ENCODE peak calls at places on chromosome 1, in ten cellular contexts. L, B, A, M, P, X, S, K, J and G are unnamed samples.
A peak's percentile ranks its signal among the peaks of the same experiment; 100 is the strongest.

GRCh38 chr1:60088620-60089155 is 15.1 kb upstream of the C1orf87 start:
- DNase-seq in L (peak; percentile 19), B (peak; percentile 30), A (no peak), M (no peak), P (no peak), X (peak; percentile 18), S (peak; percentile 37), K (no peak), J (no peak), G (peak; percentile 7)

GRCh38 chr1:116115476-116115875 is 4.3 kb downstream of the MAB21L3 start:
- DNase-seq in L (peak; percentile 83), B (peak; percentile 94), A (no peak), M (peak; percentile 98), P (peak; percentile 85), X (peak; percentile 67), S (peak; percentile 50), K (peak; percentile 74), J (no peak), G (peak; percentile 33)

GRCh38 chr1:23627065-23627464 is 64.5 kb upstream of the RPL11 start:
- DNase-seq in L (no peak), B (no peak), A (no peak), M (no peak), P (peak; percentile 24), X (no peak), S (no peak), K (no peak), J (no peak), G (no peak)

GRCh38 chr1:151715726-151716404 is 738 bp downstream of the CELF3 start:
- DNase-seq in L (peak; percentile 19), B (no peak), A (no peak), M (no peak), P (no peak), X (no peak), S (no peak), K (no peak), J (no peak), G (no peak)

GRCh38 chr1:155241069-155241679 is 14.1 kb downstream of the ENTREP3 start:
- DNase-seq in L (peak; percentile 95), B (peak; percentile 89), A (no peak), M (no peak), P (peak; percentile 84), X (peak; percentile 86), S (peak; percentile 85), K (no peak), J (peak; percentile 76), G (peak; percentile 87)

GRCh38 chr1:168688679-168689657 is 40.0 kb downstream of the DPT start:
- DNase-seq in L (no peak), B (no peak), A (no peak), M (no peak), P (no peak), X (no peak), S (no peak), K (no peak), J (no peak), G (no peak)

GRCh38 chr1:78367700-78368099 is 123.1 kb upstream of the PTGFR start:
- DNase-seq in L (no peak), B (no peak), A (no peak), M (no peak), P (no peak), X (no peak), S (no peak), K (no peak), J (no peak), G (no peak)

GRCh38 chr1:161198877-161199431 is at the start of gene ADAMTS4:
- DNase-seq in L (peak; percentile 96), B (no peak), A (no peak), M (no peak), P (no peak), X (peak; percentile 97), S (peak; percentile 77), K (peak; percentile 77), J (peak; percentile 60), G (peak; percentile 94)

GRCh38 chr1:21663951-21664805 is 5.0 kb downstream of the RAP1GAP start:
- DNase-seq in L (no peak), B (no peak), A (no peak), M (no peak), P (no peak), X (no peak), S (no peak), K (no peak), J (peak; percentile 69), G (no peak)
- TF ChIP-seq CTCF in L (no peak), B (no peak), A (no peak), M (no peak), P (no peak), X (no peak), S (no peak), K (no peak), J (no peak), G (no peak)

GRCh38 chr1:19390166-19390850 is 78.2 kb downstream of the SLC66A1 start:
- DNase-seq in L (no peak), B (no peak), A (no peak), M (no peak), P (no peak), X (no peak), S (peak; percentile 30), K (no peak), J (no peak), G (no peak)

GRCh38 chr1:19393051-19393450 is 80.9 kb downstream of the SLC66A1 start:
- DNase-seq in L (no peak), B (no peak), A (no peak), M (no peak), P (no peak), X (no peak), S (no peak), K (no peak), J (no peak), G (no peak)

GRCh38 chr1:19391596-19391981 is 79.5 kb downstream of the SLC66A1 start:
- DNase-seq in L (no peak), B (no peak), A (no peak), M (no peak), P (no peak), X (no peak), S (no peak), K (no peak), J (no peak), G (no peak)

GRCh38 chr1:19390901-19391595 is 78.9 kb downstream of the SLC66A1 start:
- DNase-seq in L (peak; percentile 81), B (peak; percentile 55), A (peak; percentile 51), M (no peak), P (peak; percentile 44), X (peak; percentile 66), S (peak; percentile 94), K (peak; percentile 78), J (peak; percentile 75), G (peak; percentile 72)

GRCh38 chr1:19392221-19392620 is 80.1 kb downstream of the SLC66A1 start:
- DNase-seq in L (no peak), B (no peak), A (no peak), M (no peak), P (no peak), X (no peak), S (no peak), K (no peak), J (no peak), G (no peak)
- H3K4me3 ChIP-seq in L (no peak overlapping the region), B (no peak overlapping the region), A (peak overlapping the region; percentile 31), M (no peak overlapping the region), P (no peak overlapping the region), X (no peak overlapping the region), S (no peak overlapping the region), K (no peak overlapping the region), J (no peak overlapping the region), G (no peak overlapping the region)

GRCh38 chr1:162985816-162986215 is 83.3 kb upstream of the RGS4 start:
- DNase-seq in L (no peak), B (no peak), A (no peak), M (no peak), P (no peak), X (peak; percentile 34), S (peak; percentile 73), K (no peak), J (no peak), G (peak; percentile 46)

GRCh38 chr1:162991444-162991843 is 77.7 kb upstream of the RGS4 start:
- DNase-seq in L (no peak), B (no peak), A (no peak), M (no peak), P (peak; percentile 25), X (no peak), S (no peak), K (no peak), J (no peak), G (no peak)

GRCh38 chr1:162990665-162991064 is 78.5 kb upstream of the RGS4 start:
- DNase-seq in L (no peak), B (no peak), A (no peak), M (no peak), P (no peak), X (no peak), S (no peak), K (no peak), J (no peak), G (no peak)

GRCh38 chr1:162987866-162988265 is 81.3 kb upstream of the RGS4 start:
- DNase-seq in L (no peak), B (peak; percentile 97), A (no peak), M (no peak), P (peak; percentile 89), X (peak; percentile 82), S (peak; percentile 39), K (no peak), J (peak; percentile 37), G (peak; percentile 46)

DNA sequence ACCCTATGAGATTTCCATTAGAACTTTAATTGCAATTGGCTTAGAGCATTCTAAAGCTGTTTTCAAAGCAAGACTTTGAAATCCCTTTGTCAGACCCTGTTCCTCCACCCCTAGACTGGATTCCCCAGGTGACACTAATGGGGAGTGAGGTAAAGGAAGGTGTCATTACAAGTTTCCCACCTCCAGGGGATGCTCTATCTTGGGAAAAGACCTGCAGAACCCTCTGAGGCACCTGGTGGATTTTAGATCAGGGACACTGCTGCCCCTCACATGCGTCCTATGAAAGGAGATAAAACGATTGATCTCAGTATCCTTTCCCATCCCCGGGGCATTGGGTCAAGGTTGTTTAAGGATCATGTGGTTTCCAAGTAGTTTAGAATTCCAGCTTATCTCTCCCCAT is 80.3 kb upstream of the RGS4 start:
- DNase-seq in L (no peak), B (no peak), A (no peak), M (no peak), P (no peak), X (no peak), S (no peak), K (no peak), J (no peak), G (no peak)
- TF ChIP-seq CTCF in L (no peak), B (peak; percentile 48), A (no peak), M (peak; percentile 25), P (no peak), X (no peak), S (peak; percentile 12), K (no peak), J (no peak), G (no peak)

GRCh38 chr1:205248793-205249601 is 21.3 kb downstream of the TMCC2 start:
- DNase-seq in L (no peak), B (no peak), A (no peak), M (no peak), P (no peak), X (peak; percentile 43), S (peak; percentile 81), K (no peak), J (peak; percentile 87), G (peak; percentile 61)

GRCh38 chr1:205245096-205245495 is 17.4 kb downstream of the TMCC2 start:
- DNase-seq in L (no peak), B (no peak), A (no peak), M (no peak), P (no peak), X (no peak), S (no peak), K (no peak), J (no peak), G (no peak)

GRCh38 chr1:205246426-205247119 is 18.8 kb downstream of the TMCC2 start:
- DNase-seq in L (no peak), B (peak; percentile 26), A (no peak), M (no peak), P (no peak), X (no peak), S (no peak), K (no peak), J (no peak), G (no peak)

GRCh38 chr1:205249651-205250050 is 21.9 kb downstream of the TMCC2 start:
- DNase-seq in L (no peak), B (no peak), A (no peak), M (no peak), P (no peak), X (no peak), S (no peak), K (no peak), J (peak; percentile 73), G (no peak)

GRCh38 chr1:205247130-205247921 is 19.6 kb downstream of the TMCC2 start:
- DNase-seq in L (no peak), B (no peak), A (no peak), M (no peak), P (no peak), X (no peak), S (no peak), K (no peak), J (no peak), G (peak; percentile 69)
- H3K4me3 ChIP-seq in L (no peak overlapping the region), B (no peak overlapping the region), A (no peak overlapping the region), M (no peak overlapping the region), P (no peak overlapping the region), X (no peak overlapping the region), S (no peak overlapping the region), K (no peak overlapping the region), J (no peak overlapping the region), G (no peak overlapping the region)